ENCODE peak calls at places on chromosomes 11 and 22, in ten cellular contexts. I is cardiac muscle cell, Q is glutamatergic neuron, X is RWPE1, R is AG04450, C is astrocyte of the spinal cord, H is BJ, N is colonic mucosa, P is tibial artery, L is uterus. W is an unnamed sample.

GRCh38 chr11:12829131-12829530 is 154.9 kb downstream of the TEAD1 start:
- DNase-seq in I (no peak), Q (no peak), X (no peak), R (no peak), C (no peak), H (no peak), N (no peak), P (no peak), L (no peak), W (no peak)

GRCh38 chr11:20080032-20080685 is 80.1 kb downstream of the DBX1 start:
- DNase-seq in I (no peak), Q (no peak), X (no peak), R (no peak), C (no peak), H (no peak), N (no peak), P (no peak), L (no peak), W (no peak)

GRCh38 chr22:28143206-28143605 is 224.2 kb upstream of the PITPNB start:
- DNase-seq in I (no peak), Q (no peak), X (no peak), R (no peak), C (no peak), H (no peak), N (no peak), P (no peak), L (no peak), W (no peak)

GRCh38 chr11:111815489-111815888 is 49.3 kb upstream of the PPP2R1B start:
- DNase-seq in I (no peak), Q (no peak), X (no peak), R (no peak), C (no peak), H (no peak), N (no peak), P (no peak), L (no peak), W (no peak)

GRCh38 chr22:41951898-41952474 is at the start of gene SMIM45:
- DNase-seq in I (peak; percentile 64), Q (peak; percentile 48), X (no peak), R (no peak), C (no peak), H (no peak), N (no peak), P (no peak), L (no peak), W (no peak)

GRCh38 chr11:83025267-83025704 is 46.4 kb downstream of the RAB30 start:
- DNase-seq in I (no peak), Q (no peak), X (no peak), R (no peak), C (no peak), H (no peak), N (no peak), P (no peak), L (no peak), W (no peak)

GRCh38 chr11:123308077-123308476 is 113.0 kb upstream of the CLMP start:
- DNase-seq in I (peak; percentile 87), Q (no peak), X (no peak), R (no peak), C (peak; percentile 45), H (peak; percentile 76), N (no peak), P (no peak), L (no peak), W (peak; percentile 47)

GRCh38 chr11:65314501-65315203 is at the start of gene CDC42EP2:
- DNase-seq in I (peak; percentile 94), Q (peak; percentile 88), X (peak; percentile 90), R (no peak), C (peak; percentile 85), H (no peak), N (peak; percentile 92), P (peak; percentile 95), L (peak; percentile 86), W (no peak)

GRCh38 chr11:62217191-62217748 is 8.8 kb downstream of the SCGB2A1 start:
- DNase-seq in I (peak; percentile 10), Q (no peak), X (peak; percentile 37), R (no peak), C (peak; percentile 2), H (no peak), N (no peak), P (no peak), L (no peak), W (no peak)

GRCh38 chr11:63510360-63511130 is 4.7 kb downstream of the LGALS12 start:
- DNase-seq in I (no peak), Q (peak; percentile 63), X (no peak), R (no peak), C (peak; percentile 72), H (no peak), N (no peak), P (peak; percentile 83), L (no peak), W (no peak)

GRCh38 chr11:112831969-112832368 is 129.3 kb upstream of the NCAM1 start:
- DNase-seq in I (no peak), Q (no peak), X (peak; percentile 52), R (no peak), C (no peak), H (no peak), N (no peak), P (no peak), L (no peak), W (no peak)

GRCh38 chr11:66969584-66970205 is 5.4 kb upstream of the C11orf86 start:
- DNase-seq in I (no peak), Q (no peak), X (no peak), R (peak; percentile 66), C (peak; percentile 89), H (peak; percentile 86), N (no peak), P (no peak), L (no peak), W (peak; percentile 88)

GRCh38 chr11:31419138-31419537 is 49.5 kb downstream of the DNAJC24 start:
- DNase-seq in I (no peak), Q (no peak), X (no peak), R (no peak), C (no peak), H (no peak), N (no peak), P (no peak), L (no peak), W (no peak)

DNA sequence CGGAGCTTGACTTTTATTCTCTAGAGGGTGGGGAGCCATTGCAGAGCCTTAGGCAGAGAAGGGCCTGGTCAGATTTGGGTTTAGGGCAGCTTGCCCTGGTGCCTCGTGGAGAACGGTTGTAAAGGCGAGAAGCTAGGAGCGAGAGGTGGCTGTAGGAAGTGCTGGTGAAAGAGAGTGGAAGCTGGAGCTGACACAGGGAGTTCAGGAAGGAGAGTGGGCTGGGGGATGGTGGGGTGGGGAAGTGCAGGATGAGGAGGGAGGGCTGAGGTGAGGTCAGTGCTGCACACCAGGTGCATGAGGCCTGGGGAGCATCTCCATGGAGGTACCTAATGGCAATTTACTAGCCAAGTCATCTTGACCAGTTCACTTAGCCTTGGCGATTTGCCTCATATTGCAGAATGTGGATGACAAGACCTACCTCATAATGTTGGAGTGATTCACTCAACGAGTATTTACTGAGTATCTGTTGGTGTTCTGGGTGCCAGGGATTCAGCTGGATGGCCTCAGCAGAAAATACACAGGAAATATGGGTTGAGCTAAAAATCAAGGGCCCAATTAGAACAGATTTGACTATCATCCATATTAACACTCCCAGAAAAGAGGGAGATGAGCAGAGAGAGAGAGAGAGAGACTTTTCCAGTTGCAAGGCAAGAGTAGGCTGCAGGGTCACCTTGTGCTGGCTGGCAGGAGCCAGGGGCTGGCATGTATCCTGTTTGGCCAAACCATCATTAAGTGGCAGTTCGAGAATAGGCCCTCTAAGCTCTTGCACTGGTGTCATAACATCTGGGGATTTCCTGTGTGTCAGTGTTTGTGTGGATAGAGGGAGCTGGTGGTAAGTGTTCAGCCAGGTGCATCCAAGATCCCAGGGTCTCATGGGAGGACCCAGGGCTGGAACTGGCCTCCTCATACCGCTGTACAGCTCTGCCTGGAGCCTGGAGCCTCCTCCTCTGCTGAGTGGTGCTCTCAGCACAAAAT is 44.4 kb upstream of the CLDN5 start:
- DNase-seq in I (no peak), Q (no peak), X (peak; percentile 60), R (peak; percentile 69), C (peak; percentile 62), H (peak; percentile 74), N (no peak), P (no peak), L (no peak), W (peak; percentile 64)
- TF ChIP-seq CTCF in I (no peak), Q (no peak), X (no peak), R (no peak), C (no peak), H (no peak), N (no peak), P (no peak), L (no peak), W (no peak)

DNA sequence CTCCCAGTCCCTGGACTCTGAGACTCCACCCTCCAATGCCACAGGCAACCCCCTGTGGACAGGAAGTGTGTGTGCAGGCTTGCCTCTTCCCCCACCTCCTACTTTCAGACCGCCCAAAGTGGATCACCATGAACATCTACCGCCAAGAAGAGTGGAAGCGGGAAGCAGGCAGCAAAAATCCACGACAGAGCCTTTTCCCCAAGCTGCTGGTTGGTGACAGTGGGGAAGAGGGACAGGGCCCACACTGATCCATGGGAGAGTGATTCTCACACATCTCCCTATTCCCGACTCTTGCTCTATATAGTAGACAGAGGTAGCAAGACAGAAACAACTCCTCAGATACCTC is 53.4 kb upstream of the SPATA19 start:
- DNase-seq in I (no peak), Q (no peak), X (no peak), R (no peak), C (no peak), H (no peak), N (no peak), P (peak; percentile 45), L (no peak), W (no peak)
- TF ChIP-seq CTCF in I (no peak), Q (no peak), X (no peak), R (no peak), C (no peak), H (no peak), N (no peak), P (no peak), L (no peak), W (no peak)

GRCh38 chr11:76579047-76579751 is 91.3 kb downstream of the LRRC32 start:
- DNase-seq in I (no peak), Q (no peak), X (no peak), R (no peak), C (peak; percentile 51), H (no peak), N (no peak), P (peak; percentile 90), L (peak; percentile 62), W (no peak)
- TF ChIP-seq CTCF in I (peak; percentile 53), Q (no peak), X (no peak), R (peak; percentile 3), C (peak; percentile 26), H (peak; percentile 4), N (no peak), P (peak; percentile 41), L (peak; percentile 25), W (no peak)

GRCh38 chr22:38103641-38104040 is 6.8 kb downstream of the BAIAP2L2 start:
- DNase-seq in I (no peak), Q (no peak), X (no peak), R (no peak), C (no peak), H (no peak), N (no peak), P (no peak), L (no peak), W (no peak)

GRCh38 chr22:38097058-38097457 is 13.1 kb upstream of the SLC16A8 start:
- DNase-seq in I (no peak), Q (peak; percentile 62), X (no peak), R (no peak), C (no peak), H (no peak), N (no peak), P (no peak), L (no peak), W (no peak)

GRCh38 chr22:38098410-38099249 is 11.9 kb downstream of the BAIAP2L2 start:
- DNase-seq in I (no peak), Q (no peak), X (no peak), R (no peak), C (no peak), H (peak; percentile 27), N (no peak), P (no peak), L (no peak), W (no peak)

GRCh38 chr22:38097557-38098409 is 12.7 kb downstream of the BAIAP2L2 start:
- DNase-seq in I (peak; percentile 40), Q (peak; percentile 87), X (no peak), R (no peak), C (no peak), H (no peak), N (no peak), P (no peak), L (no peak), W (no peak)
- TF ChIP-seq CTCF in I (peak; percentile 60), Q (peak; percentile 90), X (no peak), R (peak; percentile 49), C (peak; percentile 58), H (peak; percentile 43), N (no peak), P (peak; percentile 15), L (no peak), W (peak; percentile 63)